ENCODE peak calls at places on chromosomes 3 and 15, in eight cellular contexts. N is heart left ventricle, W is hepatocyte, B is upper lobe of left lung, S is PC-9, E is neuronal stem cell, Y is mammary epithelial cell, L is IMR-90. X is an unnamed sample.

GRCh38 chr3:142931222-142931621 is 32.3 kb downstream of the PAQR9 start:
- DNase-seq in N (no peak), W (no peak), B (no peak), S (no peak), E (no peak), Y (no peak), L (no peak), X (no peak)

GRCh38 chr3:28978092-28978491 is 302.8 kb upstream of the RBMS3 start:
- DNase-seq in N (no peak), W (no peak), B (no peak), S (no peak), E (no peak), Y (no peak), L (no peak), X (no peak)

GRCh38 chr15:90211440-90212168 is 10.5 kb downstream of the SEMA4B start:
- DNase-seq in N (peak; percentile 49), W (peak; percentile 86), B (peak; percentile 69), S (peak; percentile 90), E (no peak), Y (peak; percentile 96), L (peak; percentile 67), X (no peak)

GRCh38 chr3:180280601-180281000 is 243.9 kb upstream of the PEX5L start:
- DNase-seq in N (no peak), W (no peak), B (no peak), S (peak; percentile 64), E (no peak), Y (peak; percentile 51), L (peak; percentile 74), X (no peak)

GRCh38 chr15:65110676-65111292 is 4.2 kb downstream of the UBAP1L start:
- DNase-seq in N (no peak), W (no peak), B (no peak), S (no peak), E (no peak), Y (peak; percentile 6), L (peak; percentile 92), X (peak; percentile 74)

GRCh38 chr3:24086597-24087369 is 141.7 kb downstream of the NR1D2 start:
- DNase-seq in N (no peak), W (peak; percentile 17), B (peak; percentile 28), S (no peak), E (peak; percentile 48), Y (no peak), L (no peak), X (no peak)

GRCh38 chr3:188365978-188366698 is 212.2 kb downstream of the LPP start:
- DNase-seq in N (no peak), W (no peak), B (no peak), S (peak; percentile 44), E (no peak), Y (no peak), L (peak; percentile 39), X (no peak)

GRCh38 chr3:38763569-38763968 is 52.4 kb downstream of the SCN10A start:
- DNase-seq in N (no peak), W (no peak), B (no peak), S (no peak), E (no peak), Y (no peak), L (no peak), X (no peak)

GRCh38 chr15:90291679-90292356 is 26.3 kb downstream of the NGRN start:
- DNase-seq in N (no peak), W (no peak), B (peak; percentile 62), S (peak; percentile 47), E (no peak), Y (peak; percentile 21), L (no peak), X (peak; percentile 28)

GRCh38 chr3:32996755-32997091 is 45.3 kb downstream of the CCR4 start:
- DNase-seq in N (no peak), W (no peak), B (no peak), S (no peak), E (no peak), Y (no peak), L (no peak), X (no peak)

GRCh38 chr3:132399054-132399929 is 18.0 kb upstream of the DNAJC13 start:
- DNase-seq in N (no peak), W (peak; percentile 68), B (no peak), S (peak; percentile 42), E (peak; percentile 53), Y (peak; percentile 47), L (peak; percentile 68), X (no peak)

GRCh38 chr3:23665741-23666140 is 140.0 kb upstream of the UBE2E1 start:
- DNase-seq in N (no peak), W (no peak), B (no peak), S (no peak), E (no peak), Y (peak; percentile 30), L (peak; percentile 70), X (no peak)

GRCh38 chr3:15098503-15099363 is at the start of gene RBSN:
- DNase-seq in N (peak; percentile 97), W (peak; percentile 97), B (peak; percentile 98), S (peak; percentile 84), E (peak; percentile 91), Y (peak; percentile 94), L (peak; percentile 92), X (peak; percentile 94)

GRCh38 chr15:43483306-43484128 is 9.4 kb downstream of the TP53BP1 start:
- DNase-seq in N (no peak), W (no peak), B (no peak), S (no peak), E (no peak), Y (no peak), L (no peak), X (no peak)

GRCh38 chr3:48414376-48415250 is 15.3 kb downstream of the PLXNB1 start:
- DNase-seq in N (peak; percentile 21), W (no peak), B (no peak), S (no peak), E (no peak), Y (no peak), L (no peak), X (no peak)

GRCh38 chr15:59294961-59295741 is 77.5 kb downstream of the MYO1E start:
- DNase-seq in N (no peak), W (no peak), B (no peak), S (peak; percentile 93), E (no peak), Y (peak; percentile 79), L (peak; percentile 95), X (no peak)

GRCh38 chr3:73600293-73600938 is 24.3 kb downstream of the PDZRN3 start:
- DNase-seq in N (no peak), W (peak; percentile 26), B (no peak), S (no peak), E (no peak), Y (no peak), L (peak; percentile 42), X (no peak)

GRCh38 chr3:194632211-194632982 is 822 bp downstream of the TMEM44 start:
- DNase-seq in N (peak; percentile 59), W (no peak), B (peak; percentile 36), S (no peak), E (no peak), Y (peak; percentile 34), L (peak; percentile 38), X (no peak)

GRCh38 chr15:68668926-68669600 is 90.3 kb downstream of the CORO2B start:
- DNase-seq in N (no peak), W (no peak), B (no peak), S (no peak), E (no peak), Y (no peak), L (no peak), X (no peak)

GRCh38 chr15:98731712-98732450 is 83.5 kb downstream of the IGF1R start:
- DNase-seq in N (no peak), W (no peak), B (no peak), S (no peak), E (no peak), Y (no peak), L (no peak), X (no peak)
- H3K4me1 ChIP-seq in N (peaks cover 33% of the 10 kb centered on the region), W (peaks cover 54% of the 10 kb centered on the region), B (peaks cover 54% of the 10 kb centered on the region), S (peaks cover 25% of the 10 kb centered on the region), E (peaks cover 25% of the 10 kb centered on the region), Y (peaks cover 48% of the 10 kb centered on the region), L (peaks cover 38% of the 10 kb centered on the region), X (peaks cover 88% of the 10 kb centered on the region)

GRCh38 chr3:5138214-5138981 is 16.3 kb downstream of the ARL8B start:
- DNase-seq in N (no peak), W (peak; percentile 13), B (no peak), S (no peak), E (no peak), Y (no peak), L (peak; percentile 62), X (no peak)
- H3K27ac ChIP-seq in N (no peak overlapping the region), W (peak overlapping the region; percentile 24), B (peak overlapping the region; percentile 36), S (peak overlapping the region; percentile 19), E (no peak overlapping the region), Y (no peak overlapping the region), L (no peak overlapping the region), X (no peak overlapping the region)

GRCh38 chr3:189824629-189825312 is 193.6 kb downstream of the TP63 start:
- DNase-seq in N (no peak), W (peak; percentile 32), B (no peak), S (peak; percentile 68), E (no peak), Y (peak; percentile 97), L (peak; percentile 91), X (no peak)
- H3K36me3 ChIP-seq in N (no peaks in the 10 kb centered on the region), W (no peaks in the 10 kb centered on the region), B (no peaks in the 10 kb centered on the region), S (no peaks in the 10 kb centered on the region), E (no peaks in the 10 kb centered on the region), Y (peaks cover 23% of the 10 kb centered on the region), L (no peaks in the 10 kb centered on the region), X (no peaks in the 10 kb centered on the region)

GRCh38 chr3:30629736-30630135 is 23.3 kb downstream of the TGFBR2 start:
- DNase-seq in N (no peak), W (no peak), B (no peak), S (no peak), E (no peak), Y (no peak), L (no peak), X (no peak)

GRCh38 chr3:30632065-30632464 is 25.7 kb downstream of the TGFBR2 start:
- DNase-seq in N (no peak), W (no peak), B (no peak), S (no peak), E (no peak), Y (no peak), L (no peak), X (no peak)

GRCh38 chr3:30631237-30631961 is 25.0 kb downstream of the TGFBR2 start:
- DNase-seq in N (no peak), W (no peak), B (no peak), S (no peak), E (no peak), Y (no peak), L (no peak), X (no peak)

GRCh38 chr3:30628931-30629590 is 22.7 kb downstream of the TGFBR2 start:
- DNase-seq in N (no peak), W (peak; percentile 18), B (no peak), S (no peak), E (no peak), Y (no peak), L (no peak), X (no peak)

DNA sequence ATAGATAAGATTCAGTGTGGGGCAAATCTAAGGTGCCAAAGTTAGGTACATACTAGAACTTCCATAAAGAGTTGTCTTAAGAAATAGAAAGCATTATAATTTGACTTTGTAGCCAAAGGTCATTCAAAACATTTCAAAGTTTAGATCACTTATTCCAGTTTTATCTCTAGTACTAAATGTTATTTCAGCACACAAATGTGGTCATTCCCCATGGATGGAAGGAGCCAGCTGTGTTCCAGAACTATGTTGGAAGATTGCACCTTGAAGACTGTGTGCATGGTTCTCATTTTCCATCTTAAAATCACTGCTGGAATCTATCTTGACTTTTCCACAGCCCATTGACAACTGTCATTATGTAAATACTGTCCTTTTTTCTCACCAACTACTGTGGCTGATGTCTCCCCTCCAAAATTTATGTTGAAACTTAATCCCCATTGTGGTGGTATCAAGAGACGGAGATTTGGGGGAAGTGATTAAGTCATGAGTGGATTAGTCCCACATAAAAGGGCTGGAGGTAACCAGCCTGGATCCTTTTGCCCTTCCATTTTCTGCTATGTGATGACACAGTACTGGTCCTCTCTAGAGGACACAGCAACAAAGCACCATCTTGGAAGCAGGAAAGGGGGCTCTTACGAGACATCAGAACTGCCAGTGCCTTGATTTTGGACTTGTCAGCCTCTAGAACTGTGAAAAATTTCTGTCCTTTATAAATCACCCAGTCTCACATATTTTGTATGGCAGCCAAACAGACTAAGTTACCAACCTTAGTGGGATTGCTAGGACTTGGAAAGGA is 24.0 kb downstream of the TGFBR2 start:
- DNase-seq in N (no peak), W (no peak), B (no peak), S (no peak), E (no peak), Y (no peak), L (no peak), X (no peak)
- H3K4me1 ChIP-seq in N (peaks cover 88% of the 10 kb centered on the region), W (peaks cover 19% of the 10 kb centered on the region), B (peaks cover 95% of the 10 kb centered on the region), S (peaks cover 18% of the 10 kb centered on the region), E (peaks cover 5% of the 10 kb centered on the region), Y (peaks cover 73% of the 10 kb centered on the region), L (peaks cover 21% of the 10 kb centered on the region), X (peaks cover 100% of the 10 kb centered on the region)